ENCODE peak calls at places on chromosomes 13 and 19, in nine cellular contexts. N is ovary, C is tibial nerve, L is IMR-90, D is A549, H is body of pancreas, Q is vagina, E is heart left ventricle, G is transverse colon. S is an unnamed sample.

GRCh38 chr13:110306340-110306959 is 507 bp downstream of the COL4A1 start:
- DNase-seq in C (no peak), L (no peak), Q (no peak), N (peak), E (no peak), D (no peak), H (no peak), G (no peak), S (no peak)

GRCh38 chr13:86559915-86560314 is 760.7 kb upstream of the SLITRK6 start:
- DNase-seq in G (no peak), H (no peak), Q (no peak), N (no peak), E (no peak), L (no peak), C (no peak), D (no peak), S (no peak)

GRCh38 chr19:3767050-3767449 is 4.6 kb downstream of the MRPL54 start:
- DNase-seq in H (no peak), L (no peak), N (no peak), E (no peak), D (no peak), Q (no peak), G (no peak), C (no peak), S (no peak)

GRCh38 chr13:47901451-47901850 is 99.6 kb downstream of the SUCLA2 start:
- DNase-seq in E (no peak), H (no peak), N (no peak), Q (no peak), G (no peak), D (no peak), C (no peak), L (peak), S (no peak)

GRCh38 chr13:111845621-111846351 is 221.2 kb upstream of the SOX1 start:
- DNase-seq in H (no peak), C (no peak), N (no peak), D (no peak), E (no peak), G (no peak), L (no peak), Q (peak), S (no peak)

GRCh38 chr13:46040763-46041162 is 11.8 kb downstream of the ZC3H13 start:
- DNase-seq in D (no peak), L (no peak), H (no peak), Q (no peak), N (no peak), G (no peak), E (no peak), C (no peak), S (no peak)

GRCh38 chr13:39385154-39385553 is 217.8 kb downstream of the LHFPL6 start:
- DNase-seq in L (no peak), E (no peak), C (no peak), N (no peak), H (no peak), G (no peak), D (no peak), Q (no peak), S (no peak)

GRCh38 chr19:18596752-18597157 is 8.2 kb downstream of the REX1BD start:
- DNase-seq in D (peak), N (peak), C (no peak), H (peak), Q (no peak), L (no peak), E (no peak), G (peak), S (peak)

GRCh38 chr19:42291437-42291815 is 10.5 kb upstream of the PRR19 start:
- DNase-seq in Q (no peak), E (no peak), G (no peak), C (no peak), N (no peak), D (no peak), H (no peak), L (no peak), S (no peak)

GRCh38 chr13:109985871-109986270 is 199.5 kb upstream of the IRS2 start:
- DNase-seq in D (no peak), H (no peak), C (no peak), Q (no peak), G (no peak), E (no peak), L (peak), N (no peak), S (peak)

GRCh38 chr19:49515767-49516166 is 3.3 kb downstream of the FCGRT start:
- DNase-seq in H (no peak), D (no peak), C (no peak), E (peak), N (no peak), G (peak), Q (no peak), L (no peak), S (no peak)

DNA sequence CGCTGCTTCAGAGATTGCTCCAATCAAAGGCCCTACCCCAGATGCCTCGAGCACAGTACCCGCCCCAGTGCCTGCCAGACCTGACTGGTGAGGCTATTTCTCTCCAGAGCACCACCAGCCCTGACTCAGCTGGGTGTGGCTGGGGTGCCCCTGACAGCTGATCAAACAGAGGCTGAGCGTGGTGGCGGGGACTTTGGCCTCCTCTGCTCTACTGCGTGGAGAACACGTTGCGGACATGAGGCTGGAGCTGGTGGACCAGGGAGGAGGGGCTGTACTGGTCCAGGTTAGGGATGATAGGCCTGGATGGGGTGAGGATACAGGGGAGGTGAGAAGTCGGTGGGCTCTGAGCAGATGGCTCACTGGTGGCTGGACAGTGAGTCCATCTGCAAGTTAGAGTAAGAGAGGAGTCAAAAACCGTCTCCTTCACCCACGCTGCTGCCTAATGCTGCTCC is 3.5 kb upstream of the DOCK6 start:
- DNase-seq in N (no peak), H (peak), G (peak), D (peak), L (no peak), E (no peak), C (no peak), Q (no peak), S (peak)
- TF ChIP-seq POLR2A in N (no peak), H (no peak), G (peak), D (no peak), L (no peak), E (no peak), C (no peak), Q (no peak), S (peak)

GRCh38 chr13:99969934-99970760 is 1.4 kb downstream of the ZIC5 start:
- DNase-seq in N (no peak), L (no peak), C (no peak), D (peak), G (no peak), Q (no peak), H (no peak), E (no peak), S (peak)
- TF ChIP-seq POLR2A in N (no peak), L (no peak), C (no peak), D (peak), G (no peak), Q (no peak), H (no peak), E (no peak), S (no peak)

GRCh38 chr13:41960700-41961697 is at the start of gene VWA8:
- DNase-seq in H (peak), E (peak), D (peak), C (peak), G (peak), L (peak), N (peak), Q (no peak), S (peak)
- TF ChIP-seq POLR2A in H (peak), E (no peak), D (peak), C (no peak), G (peak), L (no peak), N (no peak), Q (no peak), S (peak)

GRCh38 chr19:1250374-1251232 is 2.2 kb downstream of the MIDN start:
- DNase-seq in G (peak), C (no peak), L (peak), H (peak), D (peak), N (peak), E (peak), Q (no peak), S (no peak)
- TF ChIP-seq POLR2A in G (no peak), C (peak), L (no peak), H (peak), D (no peak), N (no peak), E (no peak), Q (no peak), S (no peak)

DNA sequence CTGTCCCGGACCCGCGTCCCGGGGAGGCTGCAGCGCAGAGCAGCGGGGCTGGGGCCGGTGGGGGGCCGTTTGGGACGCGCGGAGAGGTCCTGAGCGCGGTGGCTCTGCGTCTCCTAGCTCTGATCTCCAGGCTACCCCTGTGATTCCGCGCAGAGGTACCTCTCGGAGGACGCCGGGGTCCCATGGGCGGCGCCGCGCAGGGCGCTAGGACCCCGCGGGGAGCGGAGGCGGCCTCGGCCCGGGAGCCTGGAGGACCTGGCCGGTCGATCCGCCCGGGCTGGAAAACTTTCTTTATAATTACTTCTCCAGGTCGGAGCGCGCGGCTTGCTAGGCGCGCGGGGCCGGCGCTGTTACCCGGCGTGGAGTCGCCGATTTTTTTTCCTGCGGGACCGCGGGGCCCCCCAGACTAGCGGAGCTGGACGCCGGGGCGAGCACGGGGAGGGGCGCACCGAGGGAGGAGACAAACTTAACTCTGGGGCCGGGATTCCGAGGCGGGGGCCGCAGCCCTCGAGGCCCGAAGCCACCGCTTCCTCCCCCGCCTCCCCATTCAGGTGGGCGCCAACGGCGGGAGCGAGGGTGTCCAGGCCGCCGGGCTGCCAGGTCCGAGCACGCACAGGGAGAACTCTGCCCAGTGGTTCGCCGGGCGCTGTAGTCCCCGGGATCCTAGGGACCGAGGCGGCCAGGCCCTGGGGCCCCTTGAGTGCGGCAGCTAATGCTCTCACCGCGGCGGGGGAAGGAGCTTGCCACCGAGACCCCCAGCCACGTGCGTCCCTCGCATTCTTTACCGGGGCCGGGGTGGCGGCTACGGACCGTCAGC is 848 bp upstream of the CEBPA start:
- DNase-seq in N (peak), H (peak), G (peak), E (peak), C (no peak), D (peak), L (peak), Q (peak), S (no peak)
- TF ChIP-seq POLR2A in N (no peak), H (no peak), G (no peak), E (no peak), C (no peak), D (no peak), L (no peak), Q (no peak), S (no peak)

GRCh38 chr19:5691930-5692784 is 2.1 kb downstream of the RPL36 start:
- DNase-seq in E (peak), D (no peak), C (no peak), N (peak), L (peak), Q (no peak), G (no peak), H (no peak), S (no peak)

GRCh38 chr19:5690955-5691204 is 785 bp downstream of the RPL36 start:
- DNase-seq in Q (no peak), E (no peak), H (no peak), G (peak), C (no peak), N (no peak), D (no peak), L (no peak), S (no peak)

GRCh38 chr19:5692785-5693194 is 2.7 kb downstream of the RPL36 start:
- DNase-seq in L (no peak), G (no peak), N (peak), D (peak), C (no peak), E (no peak), Q (no peak), H (no peak), S (no peak)

GRCh38 chr19:5690125-5690954 is at the start of gene RPL36:
- DNase-seq in E (peak), N (peak), D (peak), Q (peak), C (peak), H (peak), G (peak), L (peak), S (peak)

GRCh38 chr19:5691205-5691929 is 1.3 kb downstream of the RPL36 start:
- DNase-seq in Q (no peak), G (peak), L (peak), E (peak), C (no peak), N (peak), H (peak), D (peak), S (no peak)
- TF ChIP-seq POLR2A in Q (no peak), G (no peak), L (no peak), E (no peak), C (no peak), N (no peak), H (no peak), D (no peak), S (no peak)

GRCh38 chr13:44336934-44337333 is 36.7 kb upstream of the SERP2 start:
- DNase-seq in H (no peak), C (no peak), Q (no peak), N (no peak), E (no peak), G (no peak), L (no peak), D (no peak), S (no peak)
- TF ChIP-seq POLR2A in H (no peak), C (no peak), Q (no peak), N (no peak), E (no peak), G (no peak), L (no peak), D (no peak), S (no peak)

DNA sequence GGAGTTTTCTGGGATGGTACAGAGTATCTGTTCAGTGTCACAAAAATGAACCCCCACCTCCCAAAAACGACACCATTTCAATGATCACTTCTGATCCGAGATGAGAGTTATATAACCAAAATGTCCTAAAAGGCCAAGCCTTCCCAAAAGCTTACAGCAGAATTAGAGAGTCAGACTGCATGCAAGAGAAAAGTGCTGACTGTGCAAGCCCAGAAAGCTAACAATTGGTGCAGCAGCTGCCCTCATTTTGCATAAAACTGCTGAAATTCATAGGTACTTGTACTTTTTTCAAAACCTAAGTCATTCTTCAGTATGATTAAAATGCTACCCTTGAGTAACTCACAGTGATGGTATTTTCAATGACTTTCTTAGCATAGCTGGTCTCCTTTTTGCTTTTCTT is 819.6 kb upstream of the ARGLU1 start:
- DNase-seq in H (no peak), Q (no peak), E (no peak), L (no peak), N (no peak), G (no peak), C (no peak), D (no peak), S (no peak)
- TF ChIP-seq POLR2A in H (no peak), Q (no peak), E (no peak), L (no peak), N (no peak), G (no peak), C (no peak), D (no peak), S (no peak)

GRCh38 chr19:11693505-11694499 is 44.9 kb downstream of the ZNF823 start:
- DNase-seq in D (no peak), G (no peak), H (no peak), L (peak), Q (no peak), E (no peak), C (no peak), N (no peak), S (peak)

GRCh38 chr19:11697284-11697855 is 41.4 kb downstream of the ZNF823 start:
- DNase-seq in E (no peak), Q (no peak), N (no peak), C (no peak), G (no peak), D (no peak), H (no peak), L (no peak), S (no peak)

GRCh38 chr19:11698231-11698630 is 40.5 kb downstream of the ZNF823 start:
- DNase-seq in L (no peak), E (no peak), Q (no peak), G (no peak), H (no peak), C (no peak), N (no peak), D (no peak), S (no peak)

GRCh38 chr19:11692127-11692790 is 46.5 kb downstream of the ZNF823 start:
- DNase-seq in E (no peak), C (no peak), N (no peak), Q (no peak), L (no peak), G (no peak), H (no peak), D (no peak), S (no peak)

DNA sequence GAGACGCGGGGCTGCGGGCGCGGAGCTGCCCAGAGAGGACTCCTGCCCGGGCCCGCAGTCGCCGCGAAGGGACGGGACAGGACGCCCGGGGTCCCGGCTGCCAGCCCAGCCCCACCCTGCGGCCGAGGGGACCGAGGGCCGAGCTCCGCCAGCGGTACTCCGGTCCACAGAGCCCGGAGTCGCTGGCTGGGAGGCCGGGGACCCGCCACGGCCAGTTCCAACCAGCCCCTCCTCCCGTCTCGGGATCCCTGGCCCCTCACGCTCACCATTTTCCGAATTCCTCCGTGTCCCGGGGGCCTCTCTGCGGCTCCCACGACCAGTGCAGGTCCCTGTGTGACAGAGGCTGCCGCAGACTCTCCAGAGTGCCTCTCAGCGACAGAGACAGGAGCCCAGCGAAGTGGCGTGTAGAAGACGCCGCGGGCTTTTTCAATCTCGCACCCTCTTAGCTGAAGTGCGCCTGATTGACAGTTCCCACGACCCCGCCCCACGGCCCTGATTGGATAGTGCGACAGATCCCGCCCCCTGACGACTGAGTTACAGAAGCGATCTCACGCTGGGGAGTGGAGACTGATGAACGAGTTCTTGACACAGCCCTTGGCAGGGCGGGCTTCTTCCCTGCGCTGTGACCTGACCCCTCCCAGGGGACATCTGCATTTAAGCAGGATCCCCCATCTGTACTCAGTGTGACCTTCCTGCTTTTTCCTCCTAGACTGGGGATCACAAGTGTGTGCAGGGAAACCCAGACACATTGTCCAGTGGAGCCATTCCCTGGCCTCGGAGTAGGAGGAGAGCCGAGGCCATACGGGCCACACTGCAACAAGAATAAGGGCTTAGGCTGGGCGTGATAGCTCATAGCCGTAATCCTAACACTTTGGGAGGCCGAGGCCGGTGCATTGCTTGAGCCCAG is 44.0 kb downstream of the ZNF823 start:
- DNase-seq in G (peak), E (peak), N (peak), Q (peak), L (peak), C (peak), H (peak), D (peak), S (peak)
- TF ChIP-seq POLR2A in G (peak), E (no peak), N (no peak), Q (no peak), L (no peak), C (peak), H (no peak), D (no peak), S (peak)